ENCODE peak calls at places on chromosomes 5 and 9, in five cellular contexts. H is HAP-1; E is stimulated activated CD4-positive, alpha-beta T cell treated with anti-CD3 and anti-CD28 coated beads, Interleukin-12 subunit alpha, Interleukin-12 subunit beta, amount 100 ng/mL, for 24 hours; W is type B pancreatic cell; M is kidney tubule cell. R is an unnamed sample.

GRCh38 chr9:97635026-97635425 is 1.4 kb downstream of the NCBP1 start:
- DNase-seq in E (no peak), H (no peak), W (no peak), M (no peak), R (no peak)

GRCh38 chr5:142997586-142997985 is 227.4 kb downstream of the ARHGAP26 start:
- DNase-seq in W (no peak), M (no peak), E (no peak), H (no peak), R (no peak)

GRCh38 chr5:58357121-58357520 is 102.8 kb downstream of the PLK2 start:
- DNase-seq in E (no peak), W (no peak), H (no peak), M (no peak), R (no peak)

GRCh38 chr5:135185461-135186075 is 151.5 kb upstream of the PITX1 start:
- DNase-seq in E (no peak), M (peak), H (peak), W (no peak), R (no peak)

GRCh38 chr5:169945831-169946261 is 34.4 kb downstream of the INSYN2B start:
- DNase-seq in W (no peak), H (peak), M (peak), E (no peak), R (no peak)

GRCh38 chr5:54701179-54701578 is 183.6 kb downstream of the SNX18 start:
- DNase-seq in W (no peak), M (peak), H (no peak), E (no peak), R (no peak)

GRCh38 chr9:98726735-98727134 is 18.0 kb upstream of the GABBR2 start:
- DNase-seq in W (no peak), M (peak), E (no peak), H (no peak), R (no peak)

GRCh38 chr5:159582756-159583523 is 252.7 kb upstream of the IL12B start:
- DNase-seq in E (no peak), H (no peak), W (no peak), M (peak), R (no peak)

GRCh38 chr9:119853126-119853525 is 483.9 kb upstream of the BRINP1 start:
- DNase-seq in M (no peak), W (no peak), H (no peak), E (no peak), R (no peak)

GRCh38 chr9:99433555-99433954 is 211.5 kb downstream of the SEC61B start:
- DNase-seq in W (no peak), H (no peak), M (peak), E (peak), R (peak)

GRCh38 chr5:160021818-160022446 is 13.0 kb downstream of the TTC1 start:
- DNase-seq in W (no peak), E (no peak), H (peak), M (peak), R (no peak)

GRCh38 chr5:81948349-81948748 is 23.5 kb upstream of the ATG10 start:
- DNase-seq in W (no peak), H (no peak), E (no peak), M (no peak), R (no peak)

GRCh38 chr5:133848306-133848924 is 120.0 kb downstream of the C5orf15 start:
- DNase-seq in E (no peak), W (no peak), M (no peak), H (no peak), R (no peak)

GRCh38 chr9:88077071-88077617 is 61.1 kb downstream of the SPATA31C2 start:
- DNase-seq in H (no peak), E (no peak), W (no peak), M (no peak), R (no peak)

GRCh38 chr9:93123561-93124283 is 10.3 kb downstream of the NINJ1 start:
- DNase-seq in H (no peak), E (no peak), W (no peak), M (no peak), R (no peak)

GRCh38 chr5:142826741-142827492 is 56.7 kb downstream of the ARHGAP26 start:
- DNase-seq in M (peak), H (no peak), W (no peak), E (no peak), R (no peak)

GRCh38 chr5:35131723-35132122 is 84.0 kb upstream of the AGXT2 start:
- DNase-seq in M (peak), W (no peak), H (no peak), E (no peak), R (no peak)

GRCh38 chr5:78486223-78486622 is 125.8 kb downstream of the SCAMP1 start:
- DNase-seq in H (no peak), M (no peak), E (no peak), W (no peak), R (no peak)

GRCh38 chr9:112049834-112050516 is 125.1 kb downstream of the SUSD1 start:
- DNase-seq in M (no peak), E (no peak), H (no peak), W (no peak), R (no peak)